ENCODE peak calls at places on chromosome 22, in five cellular contexts. N is neuronal stem cell, Q is H9, Y is H1, A is trophoblast cell. V is an unnamed sample.
A peak's percentile ranks its signal among the peaks of the same experiment; 100 is the strongest.

GRCh38 chr22:37971475-37972434 is 12.6 kb downstream of the SOX10 start:
- DNase-seq in A (no peak), Q (peak; percentile 79), N (no peak), Y (peak; percentile 44), V (no peak)

GRCh38 chr22:23751441-23751996 is 607 bp upstream of the ZNF70 start:
- DNase-seq in A (no peak), Q (peak; percentile 60), N (no peak), Y (no peak), V (no peak)

GRCh38 chr22:20437253-20438065 is at the start of gene SCARF2:
- DNase-seq in Q (peak; percentile 70), N (peak; percentile 56), A (no peak), Y (no peak), V (peak; percentile 69)

GRCh38 chr22:19827341-19828034 is 27.2 kb downstream of the GNB1L start:
- DNase-seq in Y (no peak), Q (no peak), A (no peak), N (no peak), V (no peak)

GRCh38 chr22:43992331-43992821 is 31.7 kb upstream of the PARVB start:
- DNase-seq in N (no peak), Q (no peak), Y (no peak), A (no peak), V (no peak)

GRCh38 chr22:18091916-18092526 is 14.2 kb downstream of the PEX26 start:
- DNase-seq in N (no peak), Y (no peak), Q (no peak), A (no peak), V (no peak)

GRCh38 chr22:21920341-21921183 is 32.1 kb downstream of the PPM1F start:
- DNase-seq in Y (no peak), A (peak; percentile 3), N (no peak), Q (no peak), V (no peak)

GRCh38 chr22:20799449-20799848 is 25.5 kb downstream of the SERPIND1 start:
- DNase-seq in Q (no peak), A (peak; percentile 97), Y (no peak), N (no peak), V (no peak)

GRCh38 chr22:38029901-38030300 is 27.3 kb upstream of the PICK1 start:
- DNase-seq in A (no peak), Y (no peak), N (no peak), Q (no peak), V (no peak)

GRCh38 chr22:24446291-24446611 is 18.9 kb downstream of the ADORA2A start:
- DNase-seq in Y (no peak), Q (no peak), A (no peak), N (no peak), V (no peak)

GRCh38 chr22:28917747-28918543 is 34.6 kb downstream of the ZNRF3 start:
- DNase-seq in N (peak; percentile 65), A (no peak), Y (no peak), Q (no peak), V (peak; percentile 66)

GRCh38 chr22:27686534-27686933 is 115.0 kb downstream of the MN1 start:
- DNase-seq in A (no peak), Q (no peak), Y (no peak), N (no peak), V (peak; percentile 97)

GRCh38 chr22:32618461-32619140 is 144.0 kb downstream of the FBXO7 start:
- DNase-seq in N (no peak), Q (no peak), Y (no peak), A (no peak), V (no peak)

GRCh38 chr22:21457023-21457787 is 10.0 kb upstream of the TMEM191C start:
- DNase-seq in Q (peak; percentile 27), A (no peak), Y (no peak), N (no peak), V (peak; percentile 79)

GRCh38 chr22:44360686-44361381 is 48.1 kb upstream of the SHISAL1 start:
- DNase-seq in Q (no peak), N (no peak), A (no peak), Y (no peak), V (peak; percentile 62)

GRCh38 chr22:20565079-20565734 is 57.8 kb downstream of the MED15 start:
- DNase-seq in Y (no peak), N (no peak), Q (no peak), A (no peak), V (peak; percentile 64)

GRCh38 chr22:30717331-30717921 is 22.8 kb downstream of the OSBP2 start:
- DNase-seq in N (no peak), Y (no peak), Q (no peak), A (no peak), V (peak; percentile 41)

GRCh38 chr22:50317178-50317577 is 9.6 kb downstream of the DENND6B start:
- DNase-seq in Q (no peak), N (no peak), Y (no peak), A (peak; percentile 82), V (no peak)
- H3K4me1 ChIP-seq in Q (no peaks in the 10 kb centered on the region), N (peaks cover 5% of the 10 kb centered on the region), Y (peaks cover 10% of the 10 kb centered on the region), A (peaks cover 4% of the 10 kb centered on the region), V (peaks cover 11% of the 10 kb centered on the region)

GRCh38 chr22:42432818-42433217 is 615 bp upstream of the NFAM1 start:
- DNase-seq in Y (no peak), N (no peak), A (no peak), Q (no peak), V (no peak)

GRCh38 chr22:42432020-42432596 is at the start of gene NFAM1:
- DNase-seq in N (no peak), Q (no peak), Y (no peak), A (no peak), V (no peak)

GRCh38 chr22:42428760-42429159 is 3.4 kb downstream of the NFAM1 start:
- DNase-seq in N (no peak), Y (no peak), A (no peak), Q (no peak), V (no peak)

GRCh38 chr22:42431401-42432019 is 693 bp downstream of the NFAM1 start:
- DNase-seq in A (no peak), N (no peak), Q (no peak), Y (no peak), V (no peak)

GRCh38 chr22:42430486-42431125 is 1.6 kb downstream of the NFAM1 start:
- DNase-seq in N (no peak), A (no peak), Y (no peak), Q (no peak), V (no peak)
- H3K9ac ChIP-seq in N (no peak overlapping the region), A (no peak overlapping the region), Y (no peak overlapping the region), Q (no peak overlapping the region), V (no peak overlapping the region)

GRCh38 chr22:41123151-41123550 is 30.8 kb downstream of the EP300 start:
- DNase-seq in A (no peak), Y (no peak), N (no peak), Q (no peak), V (peak; percentile 18)
- H2BK12ac ChIP-seq in A (no peak overlapping the region), Y (no peak overlapping the region), N (no peak overlapping the region), Q (no peak overlapping the region), V (no peak overlapping the region)

DNA sequence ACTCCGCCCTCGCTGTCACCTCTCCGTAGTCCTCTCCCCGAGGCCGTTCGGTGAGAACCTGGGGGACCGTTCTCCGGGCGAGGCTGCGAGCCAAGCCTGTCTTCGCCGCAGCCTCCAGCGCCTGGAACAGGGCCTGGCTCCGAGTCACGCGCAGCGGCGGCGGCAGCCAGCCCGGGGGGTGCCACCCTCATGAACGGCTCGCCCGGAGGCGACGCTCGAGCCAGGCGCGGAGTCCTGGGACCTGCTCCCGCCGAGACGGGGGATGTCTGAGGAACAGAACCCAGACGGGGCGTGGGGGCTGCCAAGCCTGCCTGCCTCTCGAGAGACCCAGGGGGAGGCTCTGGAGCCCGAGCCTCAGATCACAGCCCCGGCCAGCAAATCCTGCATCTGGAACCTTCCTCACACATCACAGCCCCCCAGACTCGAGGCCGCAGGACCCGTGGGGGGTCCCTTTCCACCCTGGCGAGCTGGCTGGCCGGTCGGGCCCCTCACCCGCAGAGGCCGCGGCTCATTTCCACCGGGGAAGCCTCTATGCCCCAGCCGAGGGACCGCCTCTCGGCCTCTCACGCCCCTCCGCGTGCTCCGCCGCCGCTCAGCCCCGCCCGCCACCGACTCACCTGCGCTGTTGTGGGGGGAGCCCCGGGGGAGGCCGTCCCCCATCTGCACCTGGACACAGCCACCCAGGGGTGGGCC is 4.1 kb downstream of the SHISA8 start:
- DNase-seq in Y (no peak), A (no peak), N (no peak), Q (no peak), V (no peak)
- H3K4me1 ChIP-seq in Y (peaks cover 23% of the 10 kb centered on the region), A (peaks cover 4% of the 10 kb centered on the region), N (peaks cover 10% of the 10 kb centered on the region), Q (peaks cover 2% of the 10 kb centered on the region), V (peaks cover 49% of the 10 kb centered on the region)

GRCh38 chr22:49998718-49999062 is 13.9 kb downstream of the IL17REL start:
- DNase-seq in Y (no peak), A (no peak), Q (no peak), N (no peak), V (no peak)

GRCh38 chr22:49997932-49998717 is 14.4 kb downstream of the IL17REL start:
- DNase-seq in Y (no peak), N (no peak), Q (no peak), A (no peak), V (no peak)

GRCh38 chr22:49996532-49997220 is 15.9 kb downstream of the IL17REL start:
- DNase-seq in N (no peak), Y (no peak), Q (no peak), A (no peak), V (no peak)

GRCh38 chr22:49996192-49996531 is 16.4 kb downstream of the IL17REL start:
- DNase-seq in Q (no peak), A (no peak), N (no peak), Y (no peak), V (no peak)

GRCh38 chr22:49997221-49997599 is 15.4 kb downstream of the IL17REL start:
- DNase-seq in Y (no peak), A (no peak), Q (no peak), N (no peak), V (no peak)
- H3K9ac ChIP-seq in Y (no peak overlapping the region), A (no peak overlapping the region), Q (no peak overlapping the region), N (no peak overlapping the region), V (no peak overlapping the region)

GRCh38 chr22:48535868-48536690 is 1291.6 kb downstream of the BRD1 start:
- DNase-seq in A (no peak), N (no peak), Y (no peak), Q (no peak), V (no peak)
- H2BK12ac ChIP-seq in A (no peak overlapping the region), N (no peak overlapping the region), Y (no peak overlapping the region), Q (no peak overlapping the region), V (no peak overlapping the region)

GRCh38 chr22:39556970-39557811 is 13.4 kb upstream of the CACNA1I start:
- DNase-seq in A (no peak), Q (no peak), N (no peak), Y (no peak), V (peak; percentile 16)
- H3K4me1 ChIP-seq in A (peaks cover 9% of the 10 kb centered on the region), Q (no peaks in the 10 kb centered on the region), N (peaks cover 7% of the 10 kb centered on the region), Y (peaks cover 21% of the 10 kb centered on the region), V (peaks cover 15% of the 10 kb centered on the region)